ENCODE peak calls at places on chromosome 12, in nine cellular contexts. One of them, this sample, is unnamed.

GRCh38 chr12:46963977-46964376 is 115.4 kb upstream of the PCED1B start:
- DNase-seq in hypothalamus: no peak
- DNase-seq in right cardiac atrium: no peak
- DNase-seq in tibial artery: no peak
- DNase-seq in skeletal muscle cell: peak; percentile 47
- DNase-seq in NCI-H1694 treated with DMSO at 0.1 percent for 48 hours: no peak
- DNase-seq in dorsolateral prefrontal cortex: no peak
- DNase-seq in AG04450: no peak
- DNase-seq in AG09319: peak; percentile 78
- DNase-seq in this sample: no peak

GRCh38 chr12:113244015-113244983 is 23.0 kb downstream of the TPCN1 start:
- DNase-seq in hypothalamus: peak; percentile 70
- DNase-seq in right cardiac atrium: peak; percentile 83
- DNase-seq in tibial artery: peak; percentile 94
- DNase-seq in skeletal muscle cell: no peak
- DNase-seq in NCI-H1694 treated with DMSO at 0.1 percent for 48 hours: peak; percentile 78
- DNase-seq in dorsolateral prefrontal cortex: peak; percentile 80
- DNase-seq in AG04450: no peak
- DNase-seq in AG09319: no peak
- DNase-seq in this sample: peak; percentile 76

GRCh38 chr12:109950625-109951024 is 45.5 kb downstream of the GIT2 start:
- DNase-seq in hypothalamus: no peak
- DNase-seq in right cardiac atrium: no peak
- DNase-seq in tibial artery: no peak
- DNase-seq in skeletal muscle cell: no peak
- DNase-seq in NCI-H1694 treated with DMSO at 0.1 percent for 48 hours: no peak
- DNase-seq in dorsolateral prefrontal cortex: no peak
- DNase-seq in AG04450: no peak
- DNase-seq in AG09319: no peak
- DNase-seq in this sample: no peak

GRCh38 chr12:117576053-117576452 is 214.6 kb upstream of the NOS1 start:
- DNase-seq in hypothalamus: no peak
- DNase-seq in right cardiac atrium: no peak
- DNase-seq in tibial artery: no peak
- DNase-seq in skeletal muscle cell: no peak
- DNase-seq in NCI-H1694 treated with DMSO at 0.1 percent for 48 hours: no peak
- DNase-seq in dorsolateral prefrontal cortex: no peak
- DNase-seq in AG04450: no peak
- DNase-seq in AG09319: no peak
- DNase-seq in this sample: no peak

GRCh38 chr12:113286712-113287111 is 48.2 kb downstream of the SLC8B1 start:
- DNase-seq in hypothalamus: no peak
- DNase-seq in right cardiac atrium: peak; percentile 28
- DNase-seq in tibial artery: no peak
- DNase-seq in skeletal muscle cell: no peak
- DNase-seq in NCI-H1694 treated with DMSO at 0.1 percent for 48 hours: no peak
- DNase-seq in dorsolateral prefrontal cortex: no peak
- DNase-seq in AG04450: no peak
- DNase-seq in AG09319: no peak
- DNase-seq in this sample: no peak

GRCh38 chr12:107320031-107320928 is 226.9 kb upstream of the CRY1 start:
- DNase-seq in hypothalamus: peak; percentile 3
- DNase-seq in right cardiac atrium: peak; percentile 74
- DNase-seq in tibial artery: no peak
- DNase-seq in skeletal muscle cell: peak; percentile 38
- DNase-seq in NCI-H1694 treated with DMSO at 0.1 percent for 48 hours: peak; percentile 24
- DNase-seq in dorsolateral prefrontal cortex: no peak
- DNase-seq in AG04450: no peak
- DNase-seq in AG09319: no peak
- DNase-seq in this sample: no peak

GRCh38 chr12:77553976-77554619 is 276.6 kb upstream of the NAV3 start:
- DNase-seq in hypothalamus: no peak
- DNase-seq in right cardiac atrium: no peak
- DNase-seq in tibial artery: no peak
- DNase-seq in skeletal muscle cell: no peak
- DNase-seq in NCI-H1694 treated with DMSO at 0.1 percent for 48 hours: no peak
- DNase-seq in dorsolateral prefrontal cortex: no peak
- DNase-seq in AG04450: no peak
- DNase-seq in AG09319: no peak
- DNase-seq in this sample: no peak

GRCh38 chr12:63007726-63008125 is 72.8 kb upstream of the PPM1H start:
- DNase-seq in hypothalamus: no peak
- DNase-seq in right cardiac atrium: no peak
- DNase-seq in tibial artery: no peak
- DNase-seq in skeletal muscle cell: no peak
- DNase-seq in NCI-H1694 treated with DMSO at 0.1 percent for 48 hours: no peak
- DNase-seq in dorsolateral prefrontal cortex: no peak
- DNase-seq in AG04450: no peak
- DNase-seq in AG09319: no peak
- DNase-seq in this sample: no peak

GRCh38 chr12:104638760-104639319 is 182.1 kb downstream of the CHST11 start:
- DNase-seq in hypothalamus: no peak
- DNase-seq in right cardiac atrium: no peak
- DNase-seq in tibial artery: no peak
- DNase-seq in skeletal muscle cell: no peak
- DNase-seq in NCI-H1694 treated with DMSO at 0.1 percent for 48 hours: no peak
- DNase-seq in dorsolateral prefrontal cortex: no peak
- DNase-seq in AG04450: no peak
- DNase-seq in AG09319: no peak
- DNase-seq in this sample: no peak

GRCh38 chr12:131755305-131756113 is 44.6 kb downstream of the SFSWAP start:
- DNase-seq in hypothalamus: no peak
- DNase-seq in right cardiac atrium: no peak
- DNase-seq in tibial artery: no peak
- DNase-seq in skeletal muscle cell: no peak
- DNase-seq in NCI-H1694 treated with DMSO at 0.1 percent for 48 hours: peak; percentile 12
- DNase-seq in dorsolateral prefrontal cortex: no peak
- DNase-seq in AG04450: no peak
- DNase-seq in AG09319: no peak
- DNase-seq in this sample: no peak

GRCh38 chr12:15601210-15601800 is 187.9 kb downstream of the EPS8 start:
- DNase-seq in hypothalamus: no peak
- DNase-seq in right cardiac atrium: no peak
- DNase-seq in tibial artery: no peak
- DNase-seq in skeletal muscle cell: peak; percentile 97
- DNase-seq in NCI-H1694 treated with DMSO at 0.1 percent for 48 hours: no peak
- DNase-seq in dorsolateral prefrontal cortex: no peak
- DNase-seq in AG04450: peak; percentile 39
- DNase-seq in AG09319: no peak
- DNase-seq in this sample: no peak

GRCh38 chr12:83691730-83692129 is 1005.0 kb downstream of the TMTC2 start:
- DNase-seq in hypothalamus: no peak
- DNase-seq in right cardiac atrium: no peak
- DNase-seq in tibial artery: no peak
- DNase-seq in skeletal muscle cell: no peak
- DNase-seq in NCI-H1694 treated with DMSO at 0.1 percent for 48 hours: no peak
- DNase-seq in dorsolateral prefrontal cortex: no peak
- DNase-seq in AG04450: no peak
- DNase-seq in AG09319: no peak
- DNase-seq in this sample: no peak

GRCh38 chr12:60210756-60211155 is 614.9 kb downstream of the SLC16A7 start:
- DNase-seq in hypothalamus: no peak
- DNase-seq in right cardiac atrium: no peak
- DNase-seq in tibial artery: no peak
- DNase-seq in skeletal muscle cell: no peak
- DNase-seq in NCI-H1694 treated with DMSO at 0.1 percent for 48 hours: no peak
- DNase-seq in dorsolateral prefrontal cortex: no peak
- DNase-seq in AG04450: no peak
- DNase-seq in AG09319: no peak
- DNase-seq in this sample: no peak

GRCh38 chr12:87728936-87729593 is 300.1 kb downstream of the C12orf50 start:
- DNase-seq in hypothalamus: no peak
- DNase-seq in right cardiac atrium: no peak
- DNase-seq in tibial artery: no peak
- DNase-seq in skeletal muscle cell: no peak
- DNase-seq in NCI-H1694 treated with DMSO at 0.1 percent for 48 hours: no peak
- DNase-seq in dorsolateral prefrontal cortex: no peak
- DNase-seq in AG04450: peak; percentile 10
- DNase-seq in AG09319: no peak
- DNase-seq in this sample: no peak

GRCh38 chr12:51683763-51684357 is 92.8 kb downstream of the SCN8A start:
- DNase-seq in hypothalamus: no peak
- DNase-seq in right cardiac atrium: peak; percentile 51
- DNase-seq in tibial artery: no peak
- DNase-seq in skeletal muscle cell: peak; percentile 38
- DNase-seq in NCI-H1694 treated with DMSO at 0.1 percent for 48 hours: no peak
- DNase-seq in dorsolateral prefrontal cortex: no peak
- DNase-seq in AG04450: no peak
- DNase-seq in AG09319: peak; percentile 50
- DNase-seq in this sample: no peak

GRCh38 chr12:111430418-111431353 is 25.0 kb downstream of the SH2B3 start:
- DNase-seq in hypothalamus: no peak
- DNase-seq in right cardiac atrium: peak; percentile 70
- DNase-seq in tibial artery: no peak
- DNase-seq in skeletal muscle cell: no peak
- DNase-seq in NCI-H1694 treated with DMSO at 0.1 percent for 48 hours: no peak
- DNase-seq in dorsolateral prefrontal cortex: no peak
- DNase-seq in AG04450: no peak
- DNase-seq in AG09319: no peak
- DNase-seq in this sample: no peak

GRCh38 chr12:12883369-12884001 is 7.9 kb upstream of the GPRC5A start:
- DNase-seq in hypothalamus: no peak
- DNase-seq in right cardiac atrium: no peak
- DNase-seq in tibial artery: no peak
- DNase-seq in skeletal muscle cell: no peak
- DNase-seq in NCI-H1694 treated with DMSO at 0.1 percent for 48 hours: no peak
- DNase-seq in dorsolateral prefrontal cortex: no peak
- DNase-seq in AG04450: no peak
- DNase-seq in AG09319: no peak
- DNase-seq in this sample: no peak

GRCh38 chr12:124388679-124389536 is 94.0 kb downstream of the RFLNA start:
- DNase-seq in hypothalamus: peak; percentile 91
- DNase-seq in right cardiac atrium: peak; percentile 96
- DNase-seq in tibial artery: peak; percentile 97
- DNase-seq in skeletal muscle cell: peak; percentile 78
- DNase-seq in NCI-H1694 treated with DMSO at 0.1 percent for 48 hours: peak; percentile 47
- DNase-seq in dorsolateral prefrontal cortex: peak; percentile 84
- DNase-seq in AG04450: peak; percentile 63
- DNase-seq in AG09319: peak; percentile 70
- DNase-seq in this sample: peak; percentile 80

GRCh38 chr12:71556881-71557280 is 106.8 kb downstream of the ZFC3H1 start:
- DNase-seq in hypothalamus: no peak
- DNase-seq in right cardiac atrium: no peak
- DNase-seq in tibial artery: no peak
- DNase-seq in skeletal muscle cell: peak; percentile 78
- DNase-seq in NCI-H1694 treated with DMSO at 0.1 percent for 48 hours: no peak
- DNase-seq in dorsolateral prefrontal cortex: no peak
- DNase-seq in AG04450: peak; percentile 68
- DNase-seq in AG09319: peak; percentile 42
- DNase-seq in this sample: no peak

GRCh38 chr12:18690653-18691052 is 47.2 kb downstream of the PLCZ1 start:
- DNase-seq in hypothalamus: no peak
- DNase-seq in right cardiac atrium: no peak
- DNase-seq in tibial artery: no peak
- DNase-seq in skeletal muscle cell: peak; percentile 57
- DNase-seq in NCI-H1694 treated with DMSO at 0.1 percent for 48 hours: no peak
- DNase-seq in dorsolateral prefrontal cortex: no peak
- DNase-seq in AG04450: peak; percentile 68
- DNase-seq in AG09319: no peak
- DNase-seq in this sample: no peak

GRCh38 chr12:53067074-53067992 is 11.9 kb downstream of the SPRYD3 start:
- DNase-seq in hypothalamus: no peak
- DNase-seq in right cardiac atrium: peak; percentile 55
- DNase-seq in tibial artery: peak; percentile 64
- DNase-seq in skeletal muscle cell: no peak
- DNase-seq in NCI-H1694 treated with DMSO at 0.1 percent for 48 hours: no peak
- DNase-seq in dorsolateral prefrontal cortex: no peak
- DNase-seq in AG04450: no peak
- DNase-seq in AG09319: no peak
- DNase-seq in this sample: no peak

GRCh38 chr12:57552692-57553321 is 3.0 kb downstream of the KIF5A start:
- DNase-seq in hypothalamus: no peak
- DNase-seq in right cardiac atrium: no peak
- DNase-seq in tibial artery: no peak
- DNase-seq in skeletal muscle cell: no peak
- DNase-seq in NCI-H1694 treated with DMSO at 0.1 percent for 48 hours: no peak
- DNase-seq in dorsolateral prefrontal cortex: no peak
- DNase-seq in AG04450: no peak
- DNase-seq in AG09319: no peak
- DNase-seq in this sample: no peak

GRCh38 chr12:102479984-102480383 is 379 bp downstream of the IGF1 start:
- DNase-seq in hypothalamus: no peak
- DNase-seq in right cardiac atrium: no peak
- DNase-seq in tibial artery: no peak
- DNase-seq in skeletal muscle cell: no peak
- DNase-seq in NCI-H1694 treated with DMSO at 0.1 percent for 48 hours: no peak
- DNase-seq in dorsolateral prefrontal cortex: no peak
- DNase-seq in AG04450: no peak
- DNase-seq in AG09319: no peak
- DNase-seq in this sample: no peak